ENCODE peak calls at places on chromosomes 7 and 10, in ten cellular contexts. One of them, this sample, is unnamed.

GRCh38 chr10:54800677-54801480 is at the start of gene PCDH15:
- DNase-seq in HEK293T: peak
- DNase-seq in GM23338: peak
- DNase-seq in activated CD8-positive, alpha-beta memory T cell treated with anti-CD3 and anti-CD28 coated beads, Interleukin-2, amount 50 U/mL, for 48 hours: no peak
- DNase-seq in GM23248: peak
- DNase-seq in GM18507: no peak
- DNase-seq in naive thymus-derived CD8-positive, alpha-beta T cell: no peak
- DNase-seq in pancreas: no peak
- DNase-seq in kidney: peak
- DNase-seq in heart left ventricle: peak
- DNase-seq in this sample: peak

GRCh38 chr10:74738052-74738451 is 88.3 kb upstream of the KAT6B start:
- DNase-seq in GM18507: no peak
- DNase-seq in activated CD8-positive, alpha-beta memory T cell treated with anti-CD3 and anti-CD28 coated beads, Interleukin-2, amount 50 U/mL, for 48 hours: no peak
- DNase-seq in heart left ventricle: no peak
- DNase-seq in kidney: no peak
- DNase-seq in GM23248: no peak
- DNase-seq in naive thymus-derived CD8-positive, alpha-beta T cell: no peak
- DNase-seq in pancreas: no peak
- DNase-seq in GM23338: no peak
- DNase-seq in HEK293T: no peak
- DNase-seq in this sample: no peak

GRCh38 chr7:47514818-47515217 is 67.1 kb downstream of the TNS3 start:
- DNase-seq in heart left ventricle: no peak
- DNase-seq in GM18507: no peak
- DNase-seq in naive thymus-derived CD8-positive, alpha-beta T cell: no peak
- DNase-seq in activated CD8-positive, alpha-beta memory T cell treated with anti-CD3 and anti-CD28 coated beads, Interleukin-2, amount 50 U/mL, for 48 hours: no peak
- DNase-seq in HEK293T: no peak
- DNase-seq in pancreas: no peak
- DNase-seq in GM23338: no peak
- DNase-seq in GM23248: no peak
- DNase-seq in kidney: no peak
- DNase-seq in this sample: no peak

GRCh38 chr7:1697499-1698125 is 27.5 kb downstream of the ELFN1 start:
- DNase-seq in kidney: no peak
- DNase-seq in pancreas: peak
- DNase-seq in naive thymus-derived CD8-positive, alpha-beta T cell: no peak
- DNase-seq in GM18507: no peak
- DNase-seq in GM23248: no peak
- DNase-seq in GM23338: no peak
- DNase-seq in HEK293T: no peak
- DNase-seq in heart left ventricle: no peak
- DNase-seq in activated CD8-positive, alpha-beta memory T cell treated with anti-CD3 and anti-CD28 coated beads, Interleukin-2, amount 50 U/mL, for 48 hours: no peak
- DNase-seq in this sample: no peak

GRCh38 chr10:6347391-6347951 is 144.7 kb downstream of the PFKFB3 start:
- DNase-seq in GM18507: no peak
- DNase-seq in naive thymus-derived CD8-positive, alpha-beta T cell: peak
- DNase-seq in GM23248: peak
- DNase-seq in GM23338: no peak
- DNase-seq in heart left ventricle: no peak
- DNase-seq in activated CD8-positive, alpha-beta memory T cell treated with anti-CD3 and anti-CD28 coated beads, Interleukin-2, amount 50 U/mL, for 48 hours: peak
- DNase-seq in kidney: no peak
- DNase-seq in pancreas: no peak
- DNase-seq in HEK293T: no peak
- DNase-seq in this sample: no peak

GRCh38 chr7:107167483-107168232 is 1.1 kb upstream of the HBP1 start:
- DNase-seq in GM23248: peak
- DNase-seq in naive thymus-derived CD8-positive, alpha-beta T cell: no peak
- DNase-seq in GM18507: no peak
- DNase-seq in HEK293T: peak
- DNase-seq in GM23338: peak
- DNase-seq in pancreas: peak
- DNase-seq in activated CD8-positive, alpha-beta memory T cell treated with anti-CD3 and anti-CD28 coated beads, Interleukin-2, amount 50 U/mL, for 48 hours: no peak
- DNase-seq in heart left ventricle: peak
- DNase-seq in kidney: no peak
- DNase-seq in this sample: no peak

GRCh38 chr10:49153971-49154370 is 20.1 kb upstream of the FAM170B start:
- DNase-seq in HEK293T: no peak
- DNase-seq in pancreas: no peak
- DNase-seq in activated CD8-positive, alpha-beta memory T cell treated with anti-CD3 and anti-CD28 coated beads, Interleukin-2, amount 50 U/mL, for 48 hours: no peak
- DNase-seq in heart left ventricle: no peak
- DNase-seq in naive thymus-derived CD8-positive, alpha-beta T cell: no peak
- DNase-seq in GM18507: no peak
- DNase-seq in kidney: no peak
- DNase-seq in GM23338: no peak
- DNase-seq in GM23248: peak
- DNase-seq in this sample: no peak

GRCh38 chr7:33761440-33762080 is 143.8 kb upstream of the BMPER start:
- DNase-seq in pancreas: no peak
- DNase-seq in GM23248: no peak
- DNase-seq in GM23338: no peak
- DNase-seq in naive thymus-derived CD8-positive, alpha-beta T cell: no peak
- DNase-seq in HEK293T: no peak
- DNase-seq in heart left ventricle: no peak
- DNase-seq in GM18507: no peak
- DNase-seq in activated CD8-positive, alpha-beta memory T cell treated with anti-CD3 and anti-CD28 coated beads, Interleukin-2, amount 50 U/mL, for 48 hours: no peak
- DNase-seq in kidney: no peak
- DNase-seq in this sample: no peak

GRCh38 chr10:133133471-133134231 is 26.4 kb upstream of the KNDC1 start:
- DNase-seq in GM18507: no peak
- DNase-seq in activated CD8-positive, alpha-beta memory T cell treated with anti-CD3 and anti-CD28 coated beads, Interleukin-2, amount 50 U/mL, for 48 hours: peak
- DNase-seq in GM23338: no peak
- DNase-seq in HEK293T: no peak
- DNase-seq in heart left ventricle: no peak
- DNase-seq in pancreas: no peak
- DNase-seq in GM23248: no peak
- DNase-seq in naive thymus-derived CD8-positive, alpha-beta T cell: no peak
- DNase-seq in kidney: peak
- DNase-seq in this sample: no peak

GRCh38 chr10:119199231-119199992 is 8.0 kb upstream of the GRK5 start:
- DNase-seq in kidney: no peak
- DNase-seq in heart left ventricle: peak
- DNase-seq in activated CD8-positive, alpha-beta memory T cell treated with anti-CD3 and anti-CD28 coated beads, Interleukin-2, amount 50 U/mL, for 48 hours: no peak
- DNase-seq in GM18507: no peak
- DNase-seq in GM23338: peak
- DNase-seq in HEK293T: peak
- DNase-seq in naive thymus-derived CD8-positive, alpha-beta T cell: peak
- DNase-seq in GM23248: peak
- DNase-seq in pancreas: peak
- DNase-seq in this sample: peak

GRCh38 chr7:137992738-137993394 is 9.0 kb downstream of the CREB3L2 start:
- DNase-seq in GM18507: no peak
- DNase-seq in naive thymus-derived CD8-positive, alpha-beta T cell: no peak
- DNase-seq in pancreas: peak
- DNase-seq in activated CD8-positive, alpha-beta memory T cell treated with anti-CD3 and anti-CD28 coated beads, Interleukin-2, amount 50 U/mL, for 48 hours: no peak
- DNase-seq in heart left ventricle: peak
- DNase-seq in GM23338: no peak
- DNase-seq in HEK293T: no peak
- DNase-seq in GM23248: peak
- DNase-seq in kidney: no peak
- DNase-seq in this sample: no peak

GRCh38 chr10:100696477-100696901 is 48.9 kb upstream of the PAX2 start:
- DNase-seq in naive thymus-derived CD8-positive, alpha-beta T cell: no peak
- DNase-seq in activated CD8-positive, alpha-beta memory T cell treated with anti-CD3 and anti-CD28 coated beads, Interleukin-2, amount 50 U/mL, for 48 hours: no peak
- DNase-seq in pancreas: no peak
- DNase-seq in HEK293T: no peak
- DNase-seq in heart left ventricle: no peak
- DNase-seq in GM23338: no peak
- DNase-seq in kidney: no peak
- DNase-seq in GM23248: no peak
- DNase-seq in GM18507: peak
- DNase-seq in this sample: no peak

GRCh38 chr10:99975942-99976809 is 33.6 kb downstream of the DNMBP start:
- DNase-seq in GM18507: no peak
- DNase-seq in pancreas: no peak
- DNase-seq in heart left ventricle: peak
- DNase-seq in GM23338: no peak
- DNase-seq in naive thymus-derived CD8-positive, alpha-beta T cell: no peak
- DNase-seq in activated CD8-positive, alpha-beta memory T cell treated with anti-CD3 and anti-CD28 coated beads, Interleukin-2, amount 50 U/mL, for 48 hours: no peak
- DNase-seq in GM23248: peak
- DNase-seq in kidney: no peak
- DNase-seq in HEK293T: no peak
- DNase-seq in this sample: no peak

GRCh38 chr10:88154596-88155250 is 291.3 kb downstream of the PTEN start:
- DNase-seq in kidney: no peak
- DNase-seq in activated CD8-positive, alpha-beta memory T cell treated with anti-CD3 and anti-CD28 coated beads, Interleukin-2, amount 50 U/mL, for 48 hours: no peak
- DNase-seq in pancreas: no peak
- DNase-seq in heart left ventricle: no peak
- DNase-seq in GM23338: no peak
- DNase-seq in GM23248: peak
- DNase-seq in naive thymus-derived CD8-positive, alpha-beta T cell: no peak
- DNase-seq in HEK293T: no peak
- DNase-seq in GM18507: no peak
- DNase-seq in this sample: no peak

GRCh38 chr7:137753067-137753466 is 93.7 kb downstream of the DGKI start:
- DNase-seq in naive thymus-derived CD8-positive, alpha-beta T cell: no peak
- DNase-seq in heart left ventricle: no peak
- DNase-seq in pancreas: no peak
- DNase-seq in GM18507: no peak
- DNase-seq in GM23338: no peak
- DNase-seq in kidney: no peak
- DNase-seq in HEK293T: no peak
- DNase-seq in activated CD8-positive, alpha-beta memory T cell treated with anti-CD3 and anti-CD28 coated beads, Interleukin-2, amount 50 U/mL, for 48 hours: no peak
- DNase-seq in GM23248: no peak
- DNase-seq in this sample: no peak

GRCh38 chr10:16952610-16953009 is 135.4 kb upstream of the RSU1 start:
- DNase-seq in GM23248: no peak
- DNase-seq in naive thymus-derived CD8-positive, alpha-beta T cell: no peak
- DNase-seq in pancreas: no peak
- DNase-seq in GM23338: no peak
- DNase-seq in kidney: no peak
- DNase-seq in activated CD8-positive, alpha-beta memory T cell treated with anti-CD3 and anti-CD28 coated beads, Interleukin-2, amount 50 U/mL, for 48 hours: no peak
- DNase-seq in GM18507: no peak
- DNase-seq in HEK293T: no peak
- DNase-seq in heart left ventricle: no peak
- DNase-seq in this sample: no peak

This sample was measured in DMS153.